ENCODE peak calls at places on chromosomes 11 and 22, in five cellular contexts. One of them, this sample, is unnamed.

GRCh38 chr22:42932857-42933782 is 76.0 kb upstream of the ARFGAP3 start:
- DNase-seq in sigmoid colon: no peak
- DNase-seq in mesothelial cell of epicardium: no peak
- DNase-seq in stomach: no peak
- DNase-seq in DMS153: no peak
- DNase-seq in this sample: peak; percentile 78

GRCh38 chr11:47274495-47275235 is 4.7 kb downstream of the MADD start:
- DNase-seq in stomach: no peak
- DNase-seq in DMS153: no peak
- DNase-seq in mesothelial cell of epicardium: no peak
- DNase-seq in sigmoid colon: peak; percentile 50
- DNase-seq in this sample: no peak

GRCh38 chr11:23956586-23956985 is 540.3 kb upstream of the LUZP2 start:
- DNase-seq in sigmoid colon: no peak
- DNase-seq in stomach: no peak
- DNase-seq in DMS153: no peak
- DNase-seq in mesothelial cell of epicardium: no peak
- DNase-seq in this sample: no peak

GRCh38 chr11:111514216-111515031 is at the start of gene HOATZ:
- DNase-seq in DMS153: no peak
- DNase-seq in stomach: no peak
- DNase-seq in sigmoid colon: no peak
- DNase-seq in mesothelial cell of epicardium: no peak
- DNase-seq in this sample: no peak

GRCh38 chr11:109795234-109795633 is 298.0 kb upstream of the ZC3H12C start:
- DNase-seq in mesothelial cell of epicardium: no peak
- DNase-seq in stomach: no peak
- DNase-seq in DMS153: no peak
- DNase-seq in sigmoid colon: no peak
- DNase-seq in this sample: no peak

GRCh38 chr11:60743058-60743457 is 13.6 kb upstream of the MS4A15 start:
- DNase-seq in DMS153: no peak
- DNase-seq in stomach: no peak
- DNase-seq in mesothelial cell of epicardium: no peak
- DNase-seq in sigmoid colon: no peak
- DNase-seq in this sample: no peak

GRCh38 chr11:71263391-71263790 is 11.0 kb upstream of the SHANK2 start:
- DNase-seq in DMS153: no peak
- DNase-seq in stomach: no peak
- DNase-seq in sigmoid colon: no peak
- DNase-seq in mesothelial cell of epicardium: no peak
- DNase-seq in this sample: no peak

GRCh38 chr11:63892233-63892632 is 24.7 kb downstream of the RCOR2 start:
- DNase-seq in DMS153: no peak
- DNase-seq in mesothelial cell of epicardium: no peak
- DNase-seq in sigmoid colon: no peak
- DNase-seq in stomach: no peak
- DNase-seq in this sample: no peak